ENCODE peak calls at places on chromosomes 13 and 19, in seven cellular contexts. W is osteoblast; T is esophagus muscularis mucosa; G is neuronal stem cell; F is CD8-positive, alpha-beta T cell; S is GM23338; I is colonic mucosa. B is an unnamed sample. For H3K4me1, the result is how much of the 10 kb centered on the place peaks cover.

GRCh38 chr19:15463865-15464371 is 426 bp downstream of the RASAL3 start:
- DNase-seq in W (no peak), T (no peak), G (no peak), F (peak), S (peak), I (peak), B (no peak)

GRCh38 chr19:41427647-41428480 is 690 bp upstream of the B3GNT8 start:
- DNase-seq in W (peak), T (no peak), G (no peak), F (peak), S (peak), I (peak), B (peak)

GRCh38 chr19:18176367-18177310 is 3.0 kb downstream of the IFI30 start:
- DNase-seq in W (peak), T (no peak), G (no peak), F (no peak), S (no peak), I (no peak), B (no peak)

GRCh38 chr13:36192166-36192565 is 22.2 kb downstream of the SOHLH2 start:
- DNase-seq in W (no peak), T (no peak), G (no peak), F (no peak), S (peak), I (no peak), B (no peak)

GRCh38 chr19:463483-464130 is 2.8 kb upstream of the SHC2 start:
- DNase-seq in W (no peak), T (no peak), G (no peak), F (no peak), S (no peak), I (no peak), B (no peak)

GRCh38 chr13:33455291-33455690 is 169.7 kb upstream of the STARD13 start:
- DNase-seq in W (peak), T (no peak), G (no peak), F (no peak), S (no peak), I (no peak), B (no peak)

GRCh38 chr13:44305845-44306244 is 67.8 kb upstream of the SERP2 start:
- DNase-seq in W (no peak), T (no peak), G (peak), F (no peak), S (peak), I (no peak), B (no peak)

GRCh38 chr19:4979211-4979807 is 10.4 kb downstream of the KDM4B start:
- DNase-seq in W (peak), T (no peak), G (no peak), F (no peak), S (no peak), I (no peak), B (no peak)

GRCh38 chr19:7159105-7159933 is 89.8 kb downstream of the ZNF557 start:
- DNase-seq in W (peak), T (no peak), G (no peak), F (no peak), S (no peak), I (no peak), B (peak)

GRCh38 chr19:6161271-6161850 is 25.9 kb downstream of the ACSBG2 start:
- DNase-seq in W (no peak), T (no peak), G (no peak), F (peak), S (peak), I (peak), B (no peak)

GRCh38 chr13:106536244-106537034 is 977 bp upstream of the EFNB2 start:
- DNase-seq in W (peak), T (peak), G (peak), F (peak), S (peak), I (peak), B (peak)
- H3K27ac ChIP-seq in W (no peak), T (peak), G (peak), F (no peak), S (no peak), I (peak), B (peak)

GRCh38 chr19:8452446-8453123 is 7.8 kb downstream of the HNRNPM start:
- DNase-seq in W (no peak), T (no peak), G (no peak), F (no peak), S (no peak), I (no peak), B (no peak)

GRCh38 chr19:8451885-8452284 is 7.1 kb downstream of the HNRNPM start:
- DNase-seq in W (peak), T (no peak), G (no peak), F (no peak), S (no peak), I (no peak), B (no peak)

GRCh38 chr19:8451377-8451776 is 6.6 kb downstream of the HNRNPM start:
- DNase-seq in W (no peak), T (no peak), G (no peak), F (no peak), S (no peak), I (no peak), B (no peak)

GRCh38 chr19:8446055-8446709 is 1.4 kb downstream of the HNRNPM start:
- DNase-seq in W (no peak), T (no peak), G (no peak), F (no peak), S (no peak), I (no peak), B (no peak)

DNA sequence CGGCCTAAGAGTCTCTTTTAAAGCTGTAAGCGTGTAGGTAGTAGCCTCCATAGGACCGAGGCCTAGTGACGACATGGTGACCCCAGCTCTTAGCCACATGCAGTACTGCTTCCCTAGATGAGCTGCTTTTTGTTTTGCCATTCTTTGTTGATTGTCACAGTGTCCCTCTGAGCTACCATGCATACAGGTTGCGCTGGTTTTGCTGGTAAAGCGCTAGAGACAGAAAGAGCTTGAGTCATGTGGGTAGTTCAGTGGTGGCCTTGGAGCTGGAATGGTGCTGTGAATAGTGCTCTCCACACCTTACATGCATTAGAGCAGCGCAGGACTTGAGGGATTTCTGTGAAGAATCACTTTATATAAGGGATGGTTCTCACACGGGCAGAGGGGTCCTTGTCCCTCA is 5.1 kb downstream of the HNRNPM start:
- DNase-seq in W (no peak), T (no peak), G (no peak), F (no peak), S (peak), I (no peak), B (no peak)
- H3K4me1 ChIP-seq in W (under half), T (half or more), G (under half), F (half or more), S (half or more), I (under half), B (half or more)

GRCh38 chr13:100209857-100210580 is 121.1 kb downstream of the PCCA start:
- DNase-seq in W (peak), T (no peak), G (no peak), F (no peak), S (no peak), I (no peak), B (no peak)
- H3K27ac ChIP-seq in W (peak), T (no peak), G (no peak), F (no peak), S (no peak), I (no peak), B (no peak)

DNA sequence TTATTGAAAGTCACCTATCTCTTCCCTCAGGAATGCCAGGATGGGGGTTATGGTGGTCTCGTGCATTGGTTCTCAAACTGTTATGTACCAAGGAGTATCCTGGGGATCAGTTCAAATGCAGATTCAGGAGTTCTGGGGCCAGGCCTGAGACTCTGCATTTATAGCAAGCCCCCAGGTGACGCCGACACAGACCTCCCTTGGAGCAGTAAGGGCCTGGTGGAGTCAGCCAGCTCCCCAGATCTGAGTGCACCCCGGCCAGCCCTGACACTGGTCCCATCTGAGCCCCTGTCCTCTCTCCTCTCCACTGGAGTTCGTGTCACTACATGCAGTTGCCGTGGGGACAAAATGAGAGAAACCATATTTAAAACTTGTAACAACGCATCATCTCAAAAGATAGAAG is 112.9 kb downstream of the COL4A2 start:
- DNase-seq in W (no peak), T (no peak), G (no peak), F (no peak), S (no peak), I (no peak), B (no peak)
- H3K4me1 ChIP-seq in W (under half), T (half or more), G (under half), F (under half), S (under half), I (under half), B (half or more)

GRCh38 chr19:37981785-37982475 is 74.9 kb downstream of the SIPA1L3 start:
- DNase-seq in W (no peak), T (no peak), G (no peak), F (no peak), S (no peak), I (peak), B (no peak)
- H3K27ac ChIP-seq in W (peak), T (no peak), G (no peak), F (no peak), S (no peak), I (peak), B (no peak)

GRCh38 chr19:14019100-14019499 is 8.8 kb upstream of the RLN3 start:
- DNase-seq in W (no peak), T (no peak), G (no peak), F (no peak), S (no peak), I (no peak), B (no peak)
- H3K4me1 ChIP-seq in W (under half), T (under half), G (under half), F (under half), S (under half), I (under half), B (under half)

GRCh38 chr19:3825286-3825956 is 39.2 kb upstream of the MATK start:
- DNase-seq in W (peak), T (no peak), G (no peak), F (no peak), S (no peak), I (no peak), B (no peak)

GRCh38 chr19:3821156-3821555 is 35.0 kb upstream of the MATK start:
- DNase-seq in W (peak), T (no peak), G (no peak), F (no peak), S (peak), I (no peak), B (no peak)

GRCh38 chr19:3822683-3823344 is 36.6 kb upstream of the MATK start:
- DNase-seq in W (peak), T (no peak), G (no peak), F (no peak), S (no peak), I (no peak), B (no peak)

GRCh38 chr19:3821857-3822364 is 35.7 kb upstream of the MATK start:
- DNase-seq in W (peak), T (no peak), G (peak), F (peak), S (peak), I (peak), B (peak)

DNA sequence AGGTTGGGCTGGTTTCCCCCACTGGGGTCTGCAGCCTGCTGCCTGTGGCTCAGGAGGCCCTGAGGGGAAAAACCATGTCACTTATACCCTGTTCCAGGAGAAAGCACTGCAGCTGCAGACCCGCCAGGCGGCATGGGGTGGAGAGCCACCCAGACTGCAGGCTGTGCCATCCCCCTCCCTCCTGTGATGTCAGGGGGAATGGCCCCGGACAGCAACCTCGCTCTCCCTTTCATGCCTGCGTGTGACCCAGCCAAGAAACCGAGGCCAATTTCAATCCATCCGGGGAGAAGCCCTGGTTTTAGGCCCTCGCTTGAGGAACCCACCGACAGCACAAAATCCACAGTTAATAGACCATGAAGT is 37.1 kb upstream of the MATK start:
- DNase-seq in W (peak), T (no peak), G (no peak), F (no peak), S (no peak), I (no peak), B (no peak)
- H3K27ac ChIP-seq in W (no peak), T (no peak), G (no peak), F (no peak), S (no peak), I (no peak), B (no peak)

GRCh38 chr19:2239173-2239572 is 2.5 kb downstream of the SF3A2 start:
- DNase-seq in W (no peak), T (no peak), G (no peak), F (no peak), S (no peak), I (no peak), B (no peak)
- H3K4me1 ChIP-seq in W (under half), T (half or more), G (under half), F (half or more), S (under half), I (under half), B (half or more)

DNA sequence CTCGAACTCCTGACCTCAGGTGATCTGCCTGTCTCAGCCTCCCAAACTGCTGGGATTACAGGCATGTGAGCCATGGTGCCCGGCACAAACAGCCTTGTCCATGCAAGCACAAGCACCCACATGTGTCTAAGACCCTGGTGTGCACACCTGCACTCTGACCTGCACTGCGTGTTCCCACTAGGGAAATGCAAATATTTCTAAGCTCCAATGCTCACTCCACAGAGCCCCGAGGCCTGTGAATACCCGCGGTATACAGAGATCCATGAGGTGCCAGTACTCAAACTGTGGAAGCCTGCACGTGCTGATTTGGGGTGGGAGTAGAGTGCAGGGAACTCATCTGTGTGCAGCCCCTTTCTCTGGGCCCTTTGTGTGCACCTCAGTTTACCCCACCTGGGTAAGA is 14.7 kb downstream of the GADD45B start:
- DNase-seq in W (peak), T (no peak), G (no peak), F (no peak), S (no peak), I (no peak), B (no peak)
- H3K27ac ChIP-seq in W (peak), T (no peak), G (no peak), F (no peak), S (no peak), I (peak), B (no peak)

DNA sequence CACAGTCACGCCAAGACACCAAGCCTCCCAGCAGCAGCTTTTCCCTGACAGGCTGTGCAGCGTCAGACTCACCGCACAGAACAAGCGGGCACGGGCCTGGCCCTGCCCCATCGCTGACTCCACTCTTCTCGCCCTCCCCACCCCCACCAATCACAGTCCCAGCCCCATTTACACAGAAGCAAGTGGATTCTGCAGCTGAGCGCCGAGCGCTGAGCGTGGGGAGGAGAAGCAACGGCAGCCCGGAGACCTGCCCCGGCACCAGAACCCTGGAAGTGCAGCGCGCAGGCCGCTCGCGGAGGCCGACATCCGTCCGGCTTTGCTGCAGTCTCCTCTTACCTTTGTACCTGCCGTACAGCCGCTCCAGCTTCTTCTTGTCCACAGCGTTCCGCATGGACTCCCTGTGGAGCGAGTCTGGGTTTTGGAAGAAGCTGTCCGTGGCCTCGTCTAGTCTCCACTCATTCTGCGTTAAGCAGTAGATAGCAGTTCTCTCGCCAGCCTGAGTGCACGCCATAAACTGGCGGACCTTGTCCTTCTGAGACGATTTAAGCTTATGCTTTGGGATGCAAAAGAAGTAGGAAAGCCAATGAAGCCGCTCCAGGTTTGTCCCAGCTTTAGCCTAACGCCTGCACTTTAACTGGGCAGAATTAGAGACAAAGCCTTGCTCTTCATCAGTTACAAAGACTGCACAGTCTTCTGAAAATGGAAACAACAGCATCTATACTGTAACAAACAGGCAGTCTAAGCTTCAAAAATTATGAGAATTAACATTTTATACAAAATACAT is 6.8 kb downstream of the DCUN1D2 start:
- DNase-seq in W (no peak), T (no peak), G (no peak), F (no peak), S (no peak), I (no peak), B (no peak)
- H3K4me1 ChIP-seq in W (under half), T (under half), G (under half), F (under half), S (under half), I (under half), B (half or more)